ENCODE peak calls at places on chromosomes 1 and 21, in six cellular contexts. B is Calu3, Z is left ventricle myocardium inferior, O is lower lobe of right lung, R is heart left ventricle, S is AG09319. T is an unnamed sample.

GRCh38 chr1:214380418-214380817 is 99.5 kb downstream of the SMYD2 start:
- DNase-seq in B (no peak), Z (no peak), O (no peak), R (no peak), S (no peak), T (no peak)

GRCh38 chr21:20010691-20011200 is 987.5 kb upstream of the NCAM2 start:
- DNase-seq in B (no peak), Z (no peak), O (peak; percentile 28), R (no peak), S (no peak), T (no peak)

GRCh38 chr1:166080277-166080964 is 86.4 kb downstream of the FAM78B start:
- DNase-seq in B (no peak), Z (no peak), O (no peak), R (no peak), S (no peak), T (no peak)

GRCh38 chr1:231357831-231358354 is 19.8 kb downstream of the SPRTN start:
- DNase-seq in B (peak; percentile 33), Z (no peak), O (no peak), R (no peak), S (peak; percentile 39), T (peak; percentile 77)

GRCh38 chr1:197984273-197984672 is 67.1 kb downstream of the LHX9 start:
- DNase-seq in B (no peak), Z (no peak), O (no peak), R (no peak), S (no peak), T (peak; percentile 41)

GRCh38 chr1:91582431-91582921 is 81.8 kb downstream of the CDC7 start:
- DNase-seq in B (no peak), Z (no peak), O (no peak), R (no peak), S (peak; percentile 78), T (peak; percentile 96)

GRCh38 chr1:81689531-81689941 is 111.2 kb upstream of the ADGRL2 start:
- DNase-seq in B (no peak), Z (no peak), O (no peak), R (peak; percentile 23), S (peak; percentile 62), T (peak; percentile 59)

GRCh38 chr1:111503585-111504060 is at the start of the genes ADORA3 and TMIGD3:
- DNase-seq in B (no peak), Z (no peak), O (no peak), R (no peak), S (no peak), T (no peak)

GRCh38 chr1:50279622-50280320 is 143.5 kb downstream of the DMRTA2 start:
- DNase-seq in B (peak; percentile 41), Z (peak; percentile 20), O (no peak), R (no peak), S (no peak), T (no peak)

GRCh38 chr1:243727503-243728191 is 122.4 kb downstream of the AKT3 start:
- DNase-seq in B (no peak), Z (no peak), O (no peak), R (no peak), S (no peak), T (no peak)

GRCh38 chr1:106785136-106785535 is 271.3 kb upstream of the PRMT6 start:
- DNase-seq in B (no peak), Z (no peak), O (no peak), R (no peak), S (no peak), T (no peak)

GRCh38 chr1:236686815-236687160 is 489 bp downstream of the ACTN2 start:
- DNase-seq in B (no peak), Z (peak; percentile 24), O (no peak), R (no peak), S (no peak), T (no peak)

GRCh38 chr21:39088831-39089380 is 94.3 kb downstream of the PSMG1 start:
- DNase-seq in B (no peak), Z (no peak), O (no peak), R (no peak), S (no peak), T (peak; percentile 68)

GRCh38 chr1:28792644-28793121 is 19.3 kb upstream of the OPRD1 start:
- DNase-seq in B (no peak), Z (no peak), O (no peak), R (no peak), S (no peak), T (no peak)
- TF ChIP-seq CTCF in B (no peak), Z (peak; percentile 47), O (no peak), R (no peak), S (no peak), T (peak; percentile 56)

GRCh38 chr1:54342764-54343687 is 63.2 kb downstream of the SSBP3 start:
- DNase-seq in B (no peak), Z (no peak), O (no peak), R (no peak), S (no peak), T (no peak)
- TF ChIP-seq CTCF in B (no peak), Z (no peak), O (no peak), R (no peak), S (no peak), T (peak; percentile 27)

GRCh38 chr1:161225534-161226319 is at the start of gene TOMM40L:
- DNase-seq in B (peak; percentile 91), Z (peak; percentile 92), O (peak; percentile 93), R (peak; percentile 93), S (peak; percentile 100), T (peak; percentile 100)
- TF ChIP-seq CTCF in B (peak; percentile 38), Z (peak; percentile 70), O (peak; percentile 56), R (peak; percentile 69), S (peak; percentile 73), T (peak; percentile 78)

GRCh38 chr1:155607708-155608107 is 2.3 kb upstream of the MSTO1 start:
- DNase-seq in B (peak; percentile 21), Z (no peak), O (no peak), R (no peak), S (no peak), T (no peak)
- TF ChIP-seq CTCF in B (no peak), Z (no peak), O (no peak), R (no peak), S (no peak), T (no peak)

GRCh38 chr1:160244209-160244608 is 18.1 kb downstream of the DCAF8 start:
- DNase-seq in B (no peak), Z (no peak), O (no peak), R (no peak), S (no peak), T (no peak)

GRCh38 chr1:160251006-160251405 is 11.3 kb downstream of the DCAF8 start:
- DNase-seq in B (no peak), Z (no peak), O (no peak), R (no peak), S (no peak), T (no peak)

GRCh38 chr1:160245420-160245819 is 16.9 kb downstream of the DCAF8 start:
- DNase-seq in B (no peak), Z (no peak), O (no peak), R (no peak), S (no peak), T (no peak)

GRCh38 chr1:160243767-160244166 is 18.6 kb downstream of the DCAF8 start:
- DNase-seq in B (no peak), Z (no peak), O (no peak), R (no peak), S (no peak), T (no peak)

DNA sequence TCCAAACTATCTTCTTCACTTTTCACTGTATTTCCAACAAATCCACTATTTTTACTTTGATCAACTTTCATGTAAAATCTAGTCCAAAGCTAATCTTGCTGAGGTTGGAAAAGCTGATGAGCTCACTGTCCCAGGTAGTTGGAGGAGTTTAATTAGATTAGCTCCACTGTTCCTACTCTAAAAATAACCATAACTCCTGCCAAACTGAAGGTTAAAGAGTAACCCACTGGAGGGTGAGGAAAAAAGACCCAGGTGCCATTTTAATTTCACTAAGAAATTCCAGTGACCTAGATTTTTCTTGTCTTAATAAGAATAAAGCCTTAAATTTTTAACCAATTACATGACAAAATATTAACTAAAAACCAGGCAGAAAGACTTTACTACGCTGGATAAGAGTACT is 15.3 kb downstream of the DCAF8 start:
- DNase-seq in B (no peak), Z (no peak), O (no peak), R (no peak), S (no peak), T (no peak)
- TF ChIP-seq CTCF in B (no peak), Z (no peak), O (no peak), R (no peak), S (no peak), T (no peak)

DNA sequence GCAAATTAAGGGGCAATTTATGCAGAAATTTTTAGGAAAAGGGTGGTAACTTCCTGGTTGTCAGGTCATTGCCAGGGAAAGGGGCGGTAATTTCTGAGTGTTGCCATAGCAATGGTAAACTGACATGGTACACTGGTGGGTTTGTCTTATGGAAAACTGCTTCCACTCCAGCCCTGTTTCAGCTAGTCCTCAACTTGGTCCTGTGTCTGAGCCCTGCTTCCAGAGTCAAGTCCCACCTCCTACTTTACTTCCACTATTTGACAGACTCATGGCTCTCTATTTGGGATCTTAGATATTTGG is 12.1 kb upstream of the SLAMF1 start:
- DNase-seq in B (no peak), Z (no peak), O (no peak), R (no peak), S (no peak), T (no peak)
- TF ChIP-seq CTCF in B (no peak), Z (no peak), O (no peak), R (no peak), S (no peak), T (no peak)